ENCODE peak calls at places on chromosomes 4 and X, in five cellular contexts. One of them, this sample, is unnamed.

GRCh38 chr4:151808120-151808529 is 47.3 kb upstream of the GATB start:
- DNase-seq in AG09319: no peak
- DNase-seq in endothelial cell of umbilical vein: no peak
- DNase-seq in ascending aorta: no peak
- DNase-seq in omental fat pad: no peak
- DNase-seq in this sample: no peak

GRCh38 chr4:185470503-185471195 is 884 bp downstream of the CCDC110 start:
- DNase-seq in AG09319: no peak
- DNase-seq in endothelial cell of umbilical vein: peak; percentile 52
- DNase-seq in ascending aorta: peak; percentile 29
- DNase-seq in omental fat pad: peak; percentile 38
- DNase-seq in this sample: no peak

GRCh38 chr4:168516841-168517240 is 20.0 kb downstream of the PALLD start:
- DNase-seq in AG09319: no peak
- DNase-seq in endothelial cell of umbilical vein: peak; percentile 21
- DNase-seq in ascending aorta: no peak
- DNase-seq in omental fat pad: no peak
- DNase-seq in this sample: no peak

GRCh38 chrX:105975382-105975781 is 63.1 kb downstream of the SERPINA7 start:
- DNase-seq in AG09319: no peak
- DNase-seq in endothelial cell of umbilical vein: no peak
- DNase-seq in ascending aorta: no peak
- DNase-seq in omental fat pad: no peak
- DNase-seq in this sample: no peak

GRCh38 chr4:180150818-180151217 is 2092.4 kb upstream of the TENM3 start:
- DNase-seq in AG09319: no peak
- DNase-seq in endothelial cell of umbilical vein: no peak
- DNase-seq in ascending aorta: no peak
- DNase-seq in omental fat pad: no peak
- DNase-seq in this sample: no peak

GRCh38 chrX:15202458-15203177 is 67.3 kb downstream of the ASB9 start:
- DNase-seq in AG09319: no peak
- DNase-seq in endothelial cell of umbilical vein: no peak
- DNase-seq in ascending aorta: no peak
- DNase-seq in omental fat pad: no peak
- DNase-seq in this sample: no peak

GRCh38 chrX:116135277-116135676 is 35.3 kb upstream of the AGTR2 start:
- DNase-seq in AG09319: no peak
- DNase-seq in endothelial cell of umbilical vein: no peak
- DNase-seq in ascending aorta: no peak
- DNase-seq in omental fat pad: no peak
- DNase-seq in this sample: no peak

GRCh38 chr4:82044141-82044993 is 329.4 kb downstream of the HNRNPD start:
- DNase-seq in AG09319: no peak
- DNase-seq in endothelial cell of umbilical vein: no peak
- DNase-seq in ascending aorta: no peak
- DNase-seq in omental fat pad: peak; percentile 31
- DNase-seq in this sample: no peak

GRCh38 chr4:41258783-41259182 is 2.1 kb downstream of the UCHL1 start:
- DNase-seq in AG09319: peak; percentile 25
- DNase-seq in endothelial cell of umbilical vein: peak; percentile 70
- DNase-seq in ascending aorta: no peak
- DNase-seq in omental fat pad: no peak
- DNase-seq in this sample: no peak

GRCh38 chr4:1247811-1248261 is 1.1 kb downstream of the CTBP1 start:
- DNase-seq in AG09319: no peak
- DNase-seq in endothelial cell of umbilical vein: no peak
- DNase-seq in ascending aorta: no peak
- DNase-seq in omental fat pad: no peak
- DNase-seq in this sample: peak; percentile 87

GRCh38 chr4:176745902-176746301 is 46.8 kb downstream of the VEGFC start:
- DNase-seq in AG09319: no peak
- DNase-seq in endothelial cell of umbilical vein: no peak
- DNase-seq in ascending aorta: no peak
- DNase-seq in omental fat pad: no peak
- DNase-seq in this sample: no peak

GRCh38 chr4:147837435-147837834 is 105.5 kb downstream of the ARHGAP10 start:
- DNase-seq in AG09319: no peak
- DNase-seq in endothelial cell of umbilical vein: no peak
- DNase-seq in ascending aorta: no peak
- DNase-seq in omental fat pad: no peak
- DNase-seq in this sample: no peak

GRCh38 chr4:37798616-37799015 is 27.9 kb upstream of the PGM2 start:
- DNase-seq in AG09319: no peak
- DNase-seq in endothelial cell of umbilical vein: no peak
- DNase-seq in ascending aorta: no peak
- DNase-seq in omental fat pad: no peak
- DNase-seq in this sample: no peak

GRCh38 chr4:37803348-37803973 is 23.0 kb upstream of the PGM2 start:
- DNase-seq in AG09319: no peak
- DNase-seq in endothelial cell of umbilical vein: peak; percentile 74
- DNase-seq in ascending aorta: no peak
- DNase-seq in omental fat pad: no peak
- DNase-seq in this sample: no peak

GRCh38 chr4:37799941-37800554 is 26.4 kb upstream of the PGM2 start:
- DNase-seq in AG09319: no peak
- DNase-seq in endothelial cell of umbilical vein: no peak
- DNase-seq in ascending aorta: no peak
- DNase-seq in omental fat pad: no peak
- DNase-seq in this sample: no peak

GRCh38 chr4:37805091-37805490 is 21.4 kb upstream of the PGM2 start:
- DNase-seq in AG09319: no peak
- DNase-seq in endothelial cell of umbilical vein: no peak
- DNase-seq in ascending aorta: no peak
- DNase-seq in omental fat pad: no peak
- DNase-seq in this sample: no peak

DNA sequence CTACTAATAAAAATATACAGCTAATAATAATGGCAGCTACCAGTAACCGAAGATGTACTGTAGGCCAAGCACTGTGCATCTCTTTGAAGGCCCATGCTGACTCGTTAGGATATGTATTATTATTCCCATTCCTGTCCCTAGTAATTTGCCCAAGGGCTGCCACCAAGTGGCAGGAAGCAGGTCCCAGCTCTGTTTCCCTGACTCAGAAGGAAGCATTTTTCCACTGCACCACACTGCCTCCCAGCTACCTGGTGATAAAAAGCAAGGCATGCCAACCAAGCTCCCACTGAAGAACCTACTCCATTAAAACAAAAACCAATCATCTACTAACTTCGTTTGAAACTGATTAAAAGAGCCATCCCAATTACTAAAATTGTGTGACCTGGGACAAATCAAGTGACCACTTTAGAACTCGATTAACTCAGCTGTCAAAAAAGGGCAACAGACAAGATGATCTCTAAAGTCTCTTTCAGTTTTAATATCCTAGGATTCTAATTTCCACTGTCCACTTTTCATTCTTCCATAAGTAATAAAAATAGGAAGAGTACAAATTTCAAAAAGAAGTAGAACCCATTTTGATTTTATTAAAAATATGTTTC is 24.3 kb upstream of the PGM2 start:
- DNase-seq in AG09319: peak; percentile 27
- DNase-seq in endothelial cell of umbilical vein: peak; percentile 73
- DNase-seq in ascending aorta: no peak
- DNase-seq in omental fat pad: no peak
- DNase-seq in this sample: no peak
- TF ChIP-seq CTCF in AG09319: peak; percentile 63
- TF ChIP-seq CTCF in endothelial cell of umbilical vein: peak; percentile 51
- TF ChIP-seq CTCF in ascending aorta: peak; percentile 23
- TF ChIP-seq CTCF in omental fat pad: no peak
- TF ChIP-seq CTCF in this sample: peak; percentile 81

GRCh38 chrX:152912641-152913040 is 14.8 kb downstream of the ZNF185 start:
- DNase-seq in AG09319: no peak
- DNase-seq in endothelial cell of umbilical vein: no peak
- DNase-seq in ascending aorta: no peak
- DNase-seq in omental fat pad: no peak
- DNase-seq in this sample: no peak

GRCh38 chrX:152912121-152912520 is 14.3 kb downstream of the ZNF185 start:
- DNase-seq in AG09319: no peak
- DNase-seq in endothelial cell of umbilical vein: no peak
- DNase-seq in ascending aorta: no peak
- DNase-seq in omental fat pad: no peak
- DNase-seq in this sample: no peak

GRCh38 chrX:152913915-152914314 is 16.0 kb downstream of the ZNF185 start:
- DNase-seq in AG09319: no peak
- DNase-seq in endothelial cell of umbilical vein: no peak
- DNase-seq in ascending aorta: no peak
- DNase-seq in omental fat pad: no peak
- DNase-seq in this sample: no peak

GRCh38 chrX:152915541-152916241 is 17.8 kb downstream of the ZNF185 start:
- DNase-seq in AG09319: no peak
- DNase-seq in endothelial cell of umbilical vein: peak; percentile 16
- DNase-seq in ascending aorta: no peak
- DNase-seq in omental fat pad: no peak
- DNase-seq in this sample: no peak

DNA sequence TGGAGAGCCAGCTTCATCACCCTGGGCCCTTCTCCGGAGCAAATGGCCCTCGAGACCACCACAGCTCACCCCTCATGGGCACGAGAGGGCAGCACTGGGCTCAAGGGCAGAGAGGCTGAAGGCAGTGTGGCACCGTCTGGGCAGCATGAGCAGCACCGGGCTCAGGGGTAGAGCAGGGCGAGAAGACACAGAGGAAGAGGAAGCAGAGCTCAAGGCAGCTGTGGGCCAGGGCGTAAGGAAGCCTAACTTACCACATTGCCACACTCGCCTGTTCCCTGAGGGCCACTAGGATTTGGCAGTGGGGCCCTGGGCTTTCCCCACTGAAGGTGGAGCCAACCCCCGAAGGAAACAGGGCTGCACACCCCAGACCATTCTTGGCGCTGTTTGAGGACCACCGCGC is 15.5 kb downstream of the ZNF185 start:
- DNase-seq in AG09319: no peak
- DNase-seq in endothelial cell of umbilical vein: no peak
- DNase-seq in ascending aorta: no peak
- DNase-seq in omental fat pad: no peak
- DNase-seq in this sample: no peak
- TF ChIP-seq CTCF in AG09319: no peak
- TF ChIP-seq CTCF in endothelial cell of umbilical vein: no peak
- TF ChIP-seq CTCF in ascending aorta: no peak
- TF ChIP-seq CTCF in omental fat pad: no peak
- TF ChIP-seq CTCF in this sample: no peak

GRCh38 chrX:129522184-129523059 is 868 bp downstream of the SMARCA1 start:
- DNase-seq in AG09319: no peak
- DNase-seq in endothelial cell of umbilical vein: peak; percentile 42
- DNase-seq in ascending aorta: no peak
- DNase-seq in omental fat pad: no peak
- DNase-seq in this sample: peak; percentile 87
- TF ChIP-seq CTCF in AG09319: peak; percentile 27
- TF ChIP-seq CTCF in endothelial cell of umbilical vein: no peak
- TF ChIP-seq CTCF in ascending aorta: no peak
- TF ChIP-seq CTCF in omental fat pad: no peak
- TF ChIP-seq CTCF in this sample: peak; percentile 41

GRCh38 chrX:18984381-18985185 is 669 bp upstream of the PHKA2 start:
- DNase-seq in AG09319: peak; percentile 27
- DNase-seq in endothelial cell of umbilical vein: peak; percentile 70
- DNase-seq in ascending aorta: peak; percentile 13
- DNase-seq in omental fat pad: peak; percentile 36
- DNase-seq in this sample: peak; percentile 89
- TF ChIP-seq CTCF in AG09319: peak; percentile 47
- TF ChIP-seq CTCF in endothelial cell of umbilical vein: peak; percentile 28
- TF ChIP-seq CTCF in ascending aorta: peak; percentile 34
- TF ChIP-seq CTCF in omental fat pad: no peak
- TF ChIP-seq CTCF in this sample: peak; percentile 55

DNA sequence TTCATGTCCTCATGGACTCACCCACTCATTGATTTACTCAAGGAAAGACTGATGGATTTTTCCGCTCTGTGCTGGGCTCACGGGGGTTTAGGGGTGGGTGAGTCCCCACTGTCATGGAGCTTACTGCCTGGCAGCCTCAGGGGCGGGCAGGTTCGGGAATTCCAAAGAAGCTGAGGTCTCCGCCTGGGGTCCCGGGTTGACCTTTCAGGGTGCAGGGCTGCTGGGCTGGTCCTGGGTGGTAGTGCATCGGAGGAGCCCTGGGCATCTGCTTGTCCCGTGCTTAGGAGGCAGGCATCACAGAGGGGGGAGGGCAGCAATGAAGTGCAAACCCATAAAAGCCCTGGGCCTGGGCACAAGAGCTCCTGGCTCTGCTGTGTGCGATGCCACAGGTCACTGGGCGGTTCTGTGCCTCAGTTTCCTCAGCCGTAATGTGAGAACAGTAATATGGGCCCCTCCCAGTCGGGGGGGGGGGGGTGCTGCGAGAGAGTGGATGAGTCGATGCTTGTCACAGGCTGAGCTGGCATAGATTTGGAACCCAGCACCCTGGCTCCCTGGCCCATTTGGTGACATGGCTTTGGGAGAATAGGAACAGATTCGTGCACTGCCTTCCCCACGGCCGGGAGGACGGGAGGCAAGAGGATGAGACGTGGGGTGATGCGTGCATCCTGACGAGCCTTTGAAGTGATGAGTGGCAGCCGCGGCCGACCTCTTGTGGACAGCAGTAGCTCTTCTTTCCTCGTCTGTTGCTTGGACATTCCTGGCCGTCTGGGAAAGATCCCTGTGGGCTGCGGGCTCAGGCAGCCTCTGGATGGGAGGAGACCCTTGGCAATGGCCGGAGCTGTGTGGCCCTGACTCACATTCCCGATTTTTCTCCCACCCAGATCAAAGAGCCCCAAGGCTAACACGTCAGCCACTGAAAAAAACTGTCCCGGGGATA is 42.0 kb downstream of the PSAPL1 start:
- DNase-seq in AG09319: no peak
- DNase-seq in endothelial cell of umbilical vein: no peak
- DNase-seq in ascending aorta: no peak
- DNase-seq in omental fat pad: no peak
- DNase-seq in this sample: peak; percentile 77
- TF ChIP-seq CTCF in AG09319: peak; percentile 28
- TF ChIP-seq CTCF in endothelial cell of umbilical vein: no peak
- TF ChIP-seq CTCF in ascending aorta: no peak
- TF ChIP-seq CTCF in omental fat pad: no peak
- TF ChIP-seq CTCF in this sample: peak; percentile 7

GRCh38 chrX:153190384-153190783 is 11.3 kb downstream of the MAGEA1 start:
- DNase-seq in AG09319: no peak
- DNase-seq in endothelial cell of umbilical vein: no peak
- DNase-seq in ascending aorta: no peak
- DNase-seq in omental fat pad: no peak
- DNase-seq in this sample: no peak
- TF ChIP-seq CTCF in AG09319: no peak
- TF ChIP-seq CTCF in endothelial cell of umbilical vein: no peak
- TF ChIP-seq CTCF in ascending aorta: no peak
- TF ChIP-seq CTCF in omental fat pad: no peak
- TF ChIP-seq CTCF in this sample: no peak

GRCh38 chr4:97720869-97721432 is 422.3 kb downstream of the STPG2 start:
- DNase-seq in AG09319: no peak
- DNase-seq in endothelial cell of umbilical vein: peak; percentile 93
- DNase-seq in ascending aorta: no peak
- DNase-seq in omental fat pad: no peak
- DNase-seq in this sample: no peak
- TF ChIP-seq CTCF in AG09319: no peak
- TF ChIP-seq CTCF in endothelial cell of umbilical vein: peak; percentile 3
- TF ChIP-seq CTCF in ascending aorta: no peak
- TF ChIP-seq CTCF in omental fat pad: no peak
- TF ChIP-seq CTCF in this sample: peak; percentile 40

GRCh38 chrX:103483720-103484119 is 35.6 kb downstream of the RAB40A start:
- DNase-seq in AG09319: no peak
- DNase-seq in endothelial cell of umbilical vein: no peak
- DNase-seq in ascending aorta: no peak
- DNase-seq in omental fat pad: no peak
- DNase-seq in this sample: no peak

GRCh38 chrX:103488794-103489193 is 30.5 kb downstream of the RAB40A start:
- DNase-seq in AG09319: no peak
- DNase-seq in endothelial cell of umbilical vein: no peak
- DNase-seq in ascending aorta: no peak
- DNase-seq in omental fat pad: no peak
- DNase-seq in this sample: no peak

GRCh38 chrX:103488332-103488731 is 31.0 kb downstream of the RAB40A start:
- DNase-seq in AG09319: no peak
- DNase-seq in endothelial cell of umbilical vein: peak; percentile 6
- DNase-seq in ascending aorta: no peak
- DNase-seq in omental fat pad: no peak
- DNase-seq in this sample: no peak
- TF ChIP-seq CTCF in AG09319: peak; percentile 58
- TF ChIP-seq CTCF in endothelial cell of umbilical vein: peak; percentile 25
- TF ChIP-seq CTCF in ascending aorta: peak; percentile 11
- TF ChIP-seq CTCF in omental fat pad: no peak
- TF ChIP-seq CTCF in this sample: peak; percentile 62

This sample was measured in osteocyte.